ENCODE peak calls at places on chromosomes 6 and 20, in eight cellular contexts. One of them, this sample, is unnamed.

GRCh38 chr6:85403331-85404015 is 46.4 kb upstream of the NT5E start:
- DNase-seq in A549: peak; percentile 50
- DNase-seq in tibial nerve: no peak
- DNase-seq in transverse colon: no peak
- DNase-seq in H1: no peak
- DNase-seq in ovary: no peak
- DNase-seq in sigmoid colon: no peak
- DNase-seq in HepG2: no peak
- DNase-seq in this sample: no peak

GRCh38 chr6:24673625-24674024 is 6.7 kb downstream of the ACOT13 start:
- DNase-seq in A549: no peak
- DNase-seq in tibial nerve: no peak
- DNase-seq in transverse colon: no peak
- DNase-seq in H1: no peak
- DNase-seq in ovary: no peak
- DNase-seq in sigmoid colon: no peak
- DNase-seq in HepG2: no peak
- DNase-seq in this sample: no peak

GRCh38 chr6:3630258-3630828 is 121.2 kb downstream of the PXDC1 start:
- DNase-seq in A549: no peak
- DNase-seq in tibial nerve: no peak
- DNase-seq in transverse colon: no peak
- DNase-seq in H1: no peak
- DNase-seq in ovary: no peak
- DNase-seq in sigmoid colon: no peak
- DNase-seq in HepG2: no peak
- DNase-seq in this sample: no peak

GRCh38 chr6:139364302-139364981 is 10.0 kb downstream of the CITED2 start:
- DNase-seq in A549: peak; percentile 27
- DNase-seq in tibial nerve: no peak
- DNase-seq in transverse colon: no peak
- DNase-seq in H1: no peak
- DNase-seq in ovary: no peak
- DNase-seq in sigmoid colon: no peak
- DNase-seq in HepG2: no peak
- DNase-seq in this sample: no peak

GRCh38 chr6:85452441-85452881 is 2.6 kb downstream of the NT5E start:
- DNase-seq in A549: peak; percentile 28
- DNase-seq in tibial nerve: no peak
- DNase-seq in transverse colon: no peak
- DNase-seq in H1: no peak
- DNase-seq in ovary: no peak
- DNase-seq in sigmoid colon: no peak
- DNase-seq in HepG2: no peak
- DNase-seq in this sample: no peak

GRCh38 chr6:62391358-62391757 is 105.3 kb upstream of the KHDRBS2 start:
- DNase-seq in A549: no peak
- DNase-seq in tibial nerve: no peak
- DNase-seq in transverse colon: no peak
- DNase-seq in H1: no peak
- DNase-seq in ovary: no peak
- DNase-seq in sigmoid colon: no peak
- DNase-seq in HepG2: no peak
- DNase-seq in this sample: no peak

GRCh38 chr6:85436408-85436807 is 13.5 kb upstream of the NT5E start:
- DNase-seq in A549: no peak
- DNase-seq in tibial nerve: no peak
- DNase-seq in transverse colon: no peak
- DNase-seq in H1: no peak
- DNase-seq in ovary: no peak
- DNase-seq in sigmoid colon: no peak
- DNase-seq in HepG2: no peak
- DNase-seq in this sample: no peak

GRCh38 chr6:147218797-147219196 is 14.6 kb downstream of the STXBP5 start:
- DNase-seq in A549: no peak
- DNase-seq in tibial nerve: no peak
- DNase-seq in transverse colon: no peak
- DNase-seq in H1: no peak
- DNase-seq in ovary: no peak
- DNase-seq in sigmoid colon: no peak
- DNase-seq in HepG2: no peak
- DNase-seq in this sample: no peak

GRCh38 chr6:166596741-166597507 is 10.4 kb upstream of the RAMACL start:
- DNase-seq in A549: no peak
- DNase-seq in tibial nerve: no peak
- DNase-seq in transverse colon: no peak
- DNase-seq in H1: no peak
- DNase-seq in ovary: no peak
- DNase-seq in sigmoid colon: no peak
- DNase-seq in HepG2: no peak
- DNase-seq in this sample: no peak

GRCh38 chr6:106339334-106340029 is 13.9 kb upstream of the ATG5 start:
- DNase-seq in A549: peak; percentile 56
- DNase-seq in tibial nerve: no peak
- DNase-seq in transverse colon: peak; percentile 49
- DNase-seq in H1: peak; percentile 31
- DNase-seq in ovary: no peak
- DNase-seq in sigmoid colon: peak; percentile 68
- DNase-seq in HepG2: peak; percentile 46
- DNase-seq in this sample: peak; percentile 54

GRCh38 chr6:47938411-47938810 is 156.6 kb downstream of the OPN5 start:
- DNase-seq in A549: no peak
- DNase-seq in tibial nerve: no peak
- DNase-seq in transverse colon: no peak
- DNase-seq in H1: no peak
- DNase-seq in ovary: no peak
- DNase-seq in sigmoid colon: no peak
- DNase-seq in HepG2: no peak
- DNase-seq in this sample: no peak

GRCh38 chr20:16530201-16530681 is 43.0 kb downstream of the KIF16B start:
- DNase-seq in A549: peak; percentile 92
- DNase-seq in tibial nerve: no peak
- DNase-seq in transverse colon: peak; percentile 87
- DNase-seq in H1: no peak
- DNase-seq in ovary: no peak
- DNase-seq in sigmoid colon: no peak
- DNase-seq in HepG2: peak; percentile 26
- DNase-seq in this sample: peak; percentile 62

GRCh38 chr20:14957416-14957815 is 620.0 kb upstream of the FLRT3 start:
- DNase-seq in A549: no peak
- DNase-seq in tibial nerve: no peak
- DNase-seq in transverse colon: no peak
- DNase-seq in H1: no peak
- DNase-seq in ovary: no peak
- DNase-seq in sigmoid colon: no peak
- DNase-seq in HepG2: no peak
- DNase-seq in this sample: no peak

GRCh38 chr20:17694767-17695166 is 5.0 kb upstream of the BANF2 start:
- DNase-seq in A549: no peak
- DNase-seq in tibial nerve: no peak
- DNase-seq in transverse colon: no peak
- DNase-seq in H1: no peak
- DNase-seq in ovary: no peak
- DNase-seq in sigmoid colon: peak; percentile 9
- DNase-seq in HepG2: no peak
- DNase-seq in this sample: no peak

GRCh38 chr20:51533291-51534172 is 9.0 kb downstream of the NFATC2 start:
- DNase-seq in A549: peak; percentile 25
- DNase-seq in tibial nerve: no peak
- DNase-seq in transverse colon: no peak
- DNase-seq in H1: no peak
- DNase-seq in ovary: no peak
- DNase-seq in sigmoid colon: no peak
- DNase-seq in HepG2: peak; percentile 11
- DNase-seq in this sample: no peak

GRCh38 chr6:79762370-79762769 is 131.2 kb downstream of the SH3BGRL2 start:
- DNase-seq in A549: peak; percentile 23
- DNase-seq in tibial nerve: no peak
- DNase-seq in transverse colon: no peak
- DNase-seq in H1: no peak
- DNase-seq in ovary: no peak
- DNase-seq in sigmoid colon: no peak
- DNase-seq in HepG2: no peak
- DNase-seq in this sample: no peak

GRCh38 chr6:168871535-168872106 is 382.0 kb downstream of the THBS2 start:
- DNase-seq in A549: no peak
- DNase-seq in tibial nerve: no peak
- DNase-seq in transverse colon: no peak
- DNase-seq in H1: no peak
- DNase-seq in ovary: no peak
- DNase-seq in sigmoid colon: no peak
- DNase-seq in HepG2: no peak
- DNase-seq in this sample: peak; percentile 44

GRCh38 chr6:160167547-160168391 is 46.2 kb downstream of the SLC22A1 start:
- DNase-seq in A549: no peak
- DNase-seq in tibial nerve: no peak
- DNase-seq in transverse colon: peak; percentile 32
- DNase-seq in H1: no peak
- DNase-seq in ovary: no peak
- DNase-seq in sigmoid colon: no peak
- DNase-seq in HepG2: no peak
- DNase-seq in this sample: no peak

GRCh38 chr6:11007715-11008608 is 36.1 kb downstream of the ELOVL2 start:
- DNase-seq in A549: peak; percentile 53
- DNase-seq in tibial nerve: no peak
- DNase-seq in transverse colon: no peak
- DNase-seq in H1: no peak
- DNase-seq in ovary: no peak
- DNase-seq in sigmoid colon: no peak
- DNase-seq in HepG2: peak; percentile 71
- DNase-seq in this sample: no peak

GRCh38 chr6:131923356-131923755 is 27.8 kb downstream of the CCN2 start:
- DNase-seq in A549: peak; percentile 78
- DNase-seq in tibial nerve: peak; percentile 32
- DNase-seq in transverse colon: peak; percentile 63
- DNase-seq in H1: no peak
- DNase-seq in ovary: peak; percentile 44
- DNase-seq in sigmoid colon: peak; percentile 70
- DNase-seq in HepG2: peak; percentile 80
- DNase-seq in this sample: peak; percentile 67

GRCh38 chr6:33323623-33323948 is 6.0 kb upstream of the ZBTB22 start:
- DNase-seq in A549: no peak
- DNase-seq in tibial nerve: no peak
- DNase-seq in transverse colon: no peak
- DNase-seq in H1: no peak
- DNase-seq in ovary: peak; percentile 53
- DNase-seq in sigmoid colon: no peak
- DNase-seq in HepG2: no peak
- DNase-seq in this sample: no peak

GRCh38 chr6:22141271-22141745 is 155.5 kb downstream of the PRL start:
- DNase-seq in A549: peak; percentile 62
- DNase-seq in tibial nerve: no peak
- DNase-seq in transverse colon: no peak
- DNase-seq in H1: no peak
- DNase-seq in ovary: no peak
- DNase-seq in sigmoid colon: no peak
- DNase-seq in HepG2: peak; percentile 74
- DNase-seq in this sample: no peak

GRCh38 chr20:56422131-56422823 is 10.2 kb downstream of the CASS4 start:
- DNase-seq in A549: peak; percentile 21
- DNase-seq in tibial nerve: no peak
- DNase-seq in transverse colon: no peak
- DNase-seq in H1: no peak
- DNase-seq in ovary: no peak
- DNase-seq in sigmoid colon: no peak
- DNase-seq in HepG2: peak; percentile 81
- DNase-seq in this sample: no peak

GRCh38 chr20:46070215-46070910 is 19.4 kb downstream of the NCOA5 start:
- DNase-seq in A549: no peak
- DNase-seq in tibial nerve: no peak
- DNase-seq in transverse colon: no peak
- DNase-seq in H1: no peak
- DNase-seq in ovary: no peak
- DNase-seq in sigmoid colon: no peak
- DNase-seq in HepG2: no peak
- DNase-seq in this sample: no peak

GRCh38 chr20:32945710-32946221 is 58.5 kb downstream of the SUN5 start:
- DNase-seq in A549: no peak
- DNase-seq in tibial nerve: no peak
- DNase-seq in transverse colon: no peak
- DNase-seq in H1: no peak
- DNase-seq in ovary: no peak
- DNase-seq in sigmoid colon: no peak
- DNase-seq in HepG2: peak; percentile 55
- DNase-seq in this sample: no peak

GRCh38 chr20:38673731-38674177 is 50.5 kb upstream of the SLC32A1 start:
- DNase-seq in A549: no peak
- DNase-seq in tibial nerve: no peak
- DNase-seq in transverse colon: no peak
- DNase-seq in H1: no peak
- DNase-seq in ovary: no peak
- DNase-seq in sigmoid colon: no peak
- DNase-seq in HepG2: no peak
- DNase-seq in this sample: no peak

GRCh38 chr6:42745083-42745637 is 743 bp downstream of the TBCC start:
- DNase-seq in A549: peak; percentile 7
- DNase-seq in tibial nerve: no peak
- DNase-seq in transverse colon: peak; percentile 41
- DNase-seq in H1: no peak
- DNase-seq in ovary: peak; percentile 53
- DNase-seq in sigmoid colon: peak; percentile 69
- DNase-seq in HepG2: peak; percentile 27
- DNase-seq in this sample: peak; percentile 34

GRCh38 chr6:87907521-87907920 is 140.1 kb upstream of the SPACA1 start:
- DNase-seq in A549: no peak
- DNase-seq in tibial nerve: no peak
- DNase-seq in transverse colon: no peak
- DNase-seq in H1: no peak
- DNase-seq in ovary: no peak
- DNase-seq in sigmoid colon: no peak
- DNase-seq in HepG2: no peak
- DNase-seq in this sample: no peak
- TF ChIP-seq EP300 in A549: no peak
- TF ChIP-seq EP300 in tibial nerve: no peak
- TF ChIP-seq EP300 in transverse colon: no peak
- TF ChIP-seq EP300 in H1: no peak
- TF ChIP-seq EP300 in ovary: no peak
- TF ChIP-seq EP300 in sigmoid colon: no peak
- TF ChIP-seq EP300 in HepG2: no peak
- TF ChIP-seq EP300 in this sample: no peak

GRCh38 chr6:156686940-156687874 is 90.0 kb upstream of the ARID1B start:
- DNase-seq in A549: peak; percentile 83
- DNase-seq in tibial nerve: peak; percentile 85
- DNase-seq in transverse colon: peak; percentile 90
- DNase-seq in H1: no peak
- DNase-seq in ovary: peak; percentile 94
- DNase-seq in sigmoid colon: peak; percentile 97
- DNase-seq in HepG2: peak; percentile 40
- DNase-seq in this sample: peak; percentile 91
- TF ChIP-seq POLR2A in A549: peak; percentile 48
- TF ChIP-seq POLR2A in tibial nerve: peak; percentile 81
- TF ChIP-seq POLR2A in transverse colon: peak; percentile 93
- TF ChIP-seq POLR2A in H1: peak; percentile 45
- TF ChIP-seq POLR2A in ovary: peak; percentile 73
- TF ChIP-seq POLR2A in sigmoid colon: peak; percentile 89
- TF ChIP-seq POLR2A in HepG2: peak; percentile 84
- TF ChIP-seq POLR2A in this sample: peak; percentile 58

GRCh38 chr20:13771853-13772453 is 12.8 kb downstream of the ESF1 start:
- DNase-seq in A549: peak; percentile 25
- DNase-seq in tibial nerve: no peak
- DNase-seq in transverse colon: no peak
- DNase-seq in H1: no peak
- DNase-seq in ovary: no peak
- DNase-seq in sigmoid colon: no peak
- DNase-seq in HepG2: peak; percentile 28
- DNase-seq in this sample: no peak
- TF ChIP-seq EP300 in A549: no peak
- TF ChIP-seq EP300 in tibial nerve: no peak
- TF ChIP-seq EP300 in transverse colon: no peak
- TF ChIP-seq EP300 in H1: no peak
- TF ChIP-seq EP300 in ovary: no peak
- TF ChIP-seq EP300 in sigmoid colon: no peak
- TF ChIP-seq EP300 in HepG2: no peak
- TF ChIP-seq EP300 in this sample: no peak

GRCh38 chr6:142695016-142695415 is 250.0 kb downstream of the HIVEP2 start:
- DNase-seq in A549: no peak
- DNase-seq in tibial nerve: no peak
- DNase-seq in transverse colon: no peak
- DNase-seq in H1: no peak
- DNase-seq in ovary: peak; percentile 78
- DNase-seq in sigmoid colon: no peak
- DNase-seq in HepG2: no peak
- DNase-seq in this sample: no peak
- TF ChIP-seq POLR2A in A549: no peak
- TF ChIP-seq POLR2A in tibial nerve: no peak
- TF ChIP-seq POLR2A in transverse colon: no peak
- TF ChIP-seq POLR2A in H1: no peak
- TF ChIP-seq POLR2A in ovary: no peak
- TF ChIP-seq POLR2A in sigmoid colon: no peak
- TF ChIP-seq POLR2A in HepG2: no peak
- TF ChIP-seq POLR2A in this sample: no peak

This sample was measured in stomach.